ENCODE peak calls at places on chromosome 4, in ten cellular contexts. O is cardiac muscle cell; R is mucosa of descending colon; I is tibial artery; Z is CD8-positive, alpha-beta memory T cell; Y is HAP-1; A is colonic mucosa; S is GM23338; L is suprapubic skin; K is mammary epithelial cell. F is an unnamed sample.
A peak's percentile ranks its signal among the peaks of the same experiment; 100 is the strongest.

GRCh38 chr4:77010841-77011354 is 61.3 kb downstream of the SEPTIN11 start:
- DNase-seq in R (no peak), S (no peak), Z (no peak), L (no peak), K (peak; percentile 71), Y (no peak), I (no peak), A (no peak), O (no peak), F (no peak)

GRCh38 chr4:123163501-123163900 is 233.1 kb upstream of the SPRY1 start:
- DNase-seq in O (no peak), A (no peak), S (no peak), L (no peak), I (no peak), K (peak; percentile 43), R (no peak), Z (no peak), Y (no peak), F (no peak)

GRCh38 chr4:159484861-159485260 is 382.0 kb downstream of the RAPGEF2 start:
- DNase-seq in S (no peak), I (no peak), L (no peak), K (peak; percentile 31), Y (no peak), R (no peak), A (no peak), O (no peak), Z (no peak), F (no peak)

GRCh38 chr4:150315175-150315574 is 236.9 kb downstream of the DCLK2 start:
- DNase-seq in A (no peak), Y (peak; percentile 19), L (no peak), I (no peak), K (no peak), Z (no peak), O (no peak), S (peak; percentile 74), R (no peak), F (no peak)

GRCh38 chr4:105352826-105353225 is 121.0 kb downstream of the PPA2 start:
- DNase-seq in O (no peak), Y (no peak), S (no peak), A (no peak), R (no peak), K (no peak), I (no peak), L (no peak), Z (no peak), F (no peak)

GRCh38 chr4:151540728-151541437 is 131.9 kb downstream of the FHIP1A start:
- DNase-seq in L (no peak), S (no peak), Y (no peak), I (no peak), R (no peak), O (no peak), Z (no peak), K (peak; percentile 99), A (peak; percentile 48), F (no peak)

GRCh38 chr4:125421547-125421946 is 106.8 kb downstream of the FAT4 start:
- DNase-seq in I (no peak), R (no peak), Z (no peak), K (no peak), Y (no peak), A (no peak), S (no peak), O (no peak), L (no peak), F (no peak)

GRCh38 chr4:152316969-152317368 is 218.9 kb downstream of the FBXW7 start:
- DNase-seq in K (no peak), Y (no peak), I (no peak), S (no peak), L (no peak), A (no peak), R (no peak), Z (no peak), O (no peak), F (no peak)

GRCh38 chr4:73589887-73590801 is 30.1 kb downstream of the RASSF6 start:
- DNase-seq in A (no peak), O (no peak), S (no peak), R (no peak), Y (no peak), Z (no peak), L (no peak), I (no peak), K (no peak), F (no peak)

GRCh38 chr4:100880012-100880411 is 362.2 kb upstream of the EMCN start:
- DNase-seq in Z (no peak), O (peak; percentile 7), Y (no peak), S (peak; percentile 23), A (no peak), K (no peak), L (no peak), I (no peak), R (no peak), F (no peak)

GRCh38 chr4:94256833-94257232 is 49.2 kb downstream of the SMARCAD1 start:
- DNase-seq in I (no peak), S (no peak), A (no peak), R (no peak), Y (no peak), Z (no peak), O (no peak), K (no peak), L (no peak), F (no peak)

GRCh38 chr4:159272341-159273125 is 169.7 kb downstream of the RAPGEF2 start:
- DNase-seq in L (no peak), O (no peak), R (no peak), Y (no peak), A (no peak), I (no peak), K (no peak), S (no peak), Z (no peak), F (no peak)

GRCh38 chr4:135249006-135249405 is 1047.4 kb upstream of the PABPC4L start:
- DNase-seq in O (no peak), L (no peak), Y (no peak), R (no peak), A (no peak), S (peak; percentile 17), I (no peak), K (no peak), Z (no peak), F (no peak)

GRCh38 chr4:34953145-34953799 is 1291.0 kb downstream of the ARAP2 start:
- DNase-seq in R (no peak), O (no peak), A (no peak), I (no peak), S (peak; percentile 64), K (no peak), Z (no peak), L (no peak), Y (peak; percentile 63), F (no peak)

GRCh38 chr4:158821228-158822009 is 52.6 kb downstream of the FNIP2 start:
- DNase-seq in O (no peak), K (no peak), A (no peak), R (no peak), Z (no peak), S (no peak), L (no peak), Y (no peak), I (no peak), F (no peak)

GRCh38 chr4:73707269-73707875 is 33.0 kb upstream of the CXCL8 start:
- DNase-seq in A (no peak), Y (no peak), L (no peak), I (no peak), K (no peak), R (no peak), O (no peak), Z (no peak), S (no peak), F (no peak)

GRCh38 chr4:2651998-2652397 is 104.1 kb downstream of the TNIP2 start:
- DNase-seq in L (no peak), R (no peak), A (no peak), Z (no peak), I (no peak), K (no peak), Y (no peak), S (no peak), O (no peak), F (no peak)
- H3K36me3 ChIP-seq in L (peaks cover 50% of the 10 kb centered on the region), R (no peaks in the 10 kb centered on the region), A (peaks cover 6% of the 10 kb centered on the region), Z (peaks cover 24% of the 10 kb centered on the region), I (peaks cover 60% of the 10 kb centered on the region), K (peaks cover 4% of the 10 kb centered on the region), Y (peaks cover 48% of the 10 kb centered on the region), S (peaks cover 14% of the 10 kb centered on the region), O (peaks cover 23% of the 10 kb centered on the region), F (peaks cover 34% of the 10 kb centered on the region)

DNA sequence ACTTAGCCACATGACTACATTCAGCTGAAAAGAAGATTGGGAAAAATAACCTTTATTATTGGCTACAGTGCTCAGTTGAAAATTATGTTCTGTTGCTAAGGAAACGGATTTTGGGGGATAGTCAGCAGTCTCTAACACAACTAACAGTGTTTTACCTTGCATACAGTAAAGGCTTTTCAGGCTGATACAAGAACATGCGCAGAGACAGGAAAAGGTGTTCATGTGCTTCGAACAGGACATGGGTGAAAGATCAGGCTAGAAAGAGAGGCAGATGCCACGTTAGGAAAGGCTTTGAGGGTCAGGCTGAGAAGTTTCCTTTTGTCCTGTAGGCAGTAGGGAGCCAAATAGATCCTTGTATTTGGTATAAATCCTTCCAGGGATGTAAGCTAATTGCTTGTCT is 14.8 kb upstream of the RHOH start:
- DNase-seq in Z (no peak), S (no peak), O (no peak), Y (no peak), L (no peak), K (no peak), R (no peak), A (peak; percentile 4), I (no peak), F (no peak)
- H3K4me1 ChIP-seq in Z (peaks cover 17% of the 10 kb centered on the region), S (peaks cover 21% of the 10 kb centered on the region), O (no peaks in the 10 kb centered on the region), Y (no peaks in the 10 kb centered on the region), L (no peaks in the 10 kb centered on the region), K (peaks cover 49% of the 10 kb centered on the region), R (no peaks in the 10 kb centered on the region), A (no peaks in the 10 kb centered on the region), I (no peaks in the 10 kb centered on the region), F (peaks cover 3% of the 10 kb centered on the region)

DNA sequence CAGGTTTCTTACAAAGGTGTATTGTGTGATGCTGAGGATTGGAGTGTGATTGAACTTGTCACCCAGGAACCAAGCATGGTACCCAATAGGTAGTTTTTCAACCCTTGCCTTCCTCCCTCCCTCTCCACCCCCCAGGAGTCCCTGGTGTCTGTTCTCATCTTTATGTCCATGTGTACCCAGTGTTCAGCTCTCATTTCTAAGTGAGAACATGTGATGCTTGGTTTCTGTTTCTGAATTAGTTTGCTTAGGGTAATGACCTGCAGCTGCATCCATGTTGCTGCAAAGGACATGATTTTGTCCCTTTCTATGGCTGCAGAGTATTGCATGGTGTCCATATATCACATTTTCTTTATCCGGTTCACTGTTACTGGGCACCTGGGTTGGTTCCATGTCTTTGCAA is 145.3 kb downstream of the PTTG2 start:
- DNase-seq in O (no peak), K (no peak), L (no peak), I (no peak), R (no peak), S (no peak), A (no peak), Z (no peak), Y (no peak), F (no peak)
- H3K36me3 ChIP-seq in O (no peaks in the 10 kb centered on the region), K (peaks cover 4% of the 10 kb centered on the region), L (peaks cover 6% of the 10 kb centered on the region), I (peaks cover 60% of the 10 kb centered on the region), R (no peaks in the 10 kb centered on the region), S (peaks cover 16% of the 10 kb centered on the region), A (no peaks in the 10 kb centered on the region), Z (peaks cover 12% of the 10 kb centered on the region), Y (peaks cover 13% of the 10 kb centered on the region), F (peaks cover 34% of the 10 kb centered on the region)

DNA sequence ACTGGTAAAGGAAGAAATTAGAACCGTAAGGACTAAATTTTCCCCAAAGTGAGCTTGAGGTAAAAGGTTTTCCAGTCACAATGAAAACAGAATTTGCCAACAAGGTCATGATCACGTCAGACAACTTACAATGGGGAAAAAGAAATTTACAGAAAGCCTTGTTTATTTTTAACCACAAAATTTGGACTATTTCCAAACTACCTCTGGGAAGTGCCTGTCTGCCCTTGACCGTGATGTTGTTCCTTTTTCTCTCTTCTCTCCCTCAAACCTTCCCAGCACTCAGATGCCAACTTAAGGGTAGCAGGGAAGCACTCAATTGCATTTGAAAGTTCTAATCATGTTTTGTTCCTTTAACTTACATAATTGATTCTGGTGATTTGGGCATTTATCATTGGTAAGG is 32.5 kb downstream of the MEPE start:
- DNase-seq in K (no peak), I (no peak), L (no peak), S (peak; percentile 2), A (no peak), Z (no peak), O (no peak), Y (no peak), R (no peak), F (no peak)
- H3K4me1 ChIP-seq in K (peaks cover 4% of the 10 kb centered on the region), I (no peaks in the 10 kb centered on the region), L (no peaks in the 10 kb centered on the region), S (peaks cover 27% of the 10 kb centered on the region), A (no peaks in the 10 kb centered on the region), Z (no peaks in the 10 kb centered on the region), O (peaks cover 8% of the 10 kb centered on the region), Y (peaks cover 16% of the 10 kb centered on the region), R (peaks cover 6% of the 10 kb centered on the region), F (no peaks in the 10 kb centered on the region)

F was measured in effector memory CD4-positive, alpha-beta T cell.